ENCODE peak calls at places on chromosomes 13 and 19, in five cellular contexts. A is GM04503, N is PC-9, T is HFFc6, I is Caki2. D is an unnamed sample.

GRCh38 chr19:32691952-32692726 is 518 bp downstream of the NUDT19 start:
- DNase-seq in T (peak), I (peak), N (peak), A (peak), D (peak)

GRCh38 chr19:3250675-3251074 is 26.2 kb downstream of the CELF5 start:
- DNase-seq in N (no peak), A (no peak), I (no peak), T (no peak), D (no peak)

GRCh38 chr19:41195675-41196497 is 2.9 kb downstream of the CYP2S1 start:
- DNase-seq in T (no peak), A (no peak), N (no peak), I (peak), D (no peak)

GRCh38 chr19:54158812-54159351 is 639 bp downstream of the LENG1 start:
- DNase-seq in T (peak), N (peak), A (no peak), I (no peak), D (no peak)

GRCh38 chr19:2546128-2547032 is 70.5 kb downstream of the GADD45B start:
- DNase-seq in A (no peak), T (no peak), I (no peak), N (no peak), D (peak)

GRCh38 chr19:38285567-38285966 is 18.5 kb upstream of the C19orf33 start:
- DNase-seq in A (no peak), I (no peak), T (peak), N (no peak), D (no peak)

GRCh38 chr13:32883501-32883900 is 132.7 kb upstream of the KL start:
- DNase-seq in N (no peak), I (no peak), T (peak), A (no peak), D (no peak)

GRCh38 chr19:51632126-51632525 is 1.9 kb upstream of the SIGLEC5 start:
- DNase-seq in N (no peak), I (no peak), A (no peak), T (no peak), D (no peak)

GRCh38 chr13:105410602-105411001 is 1124.9 kb downstream of the EFNB2 start:
- DNase-seq in T (no peak), A (peak), N (peak), I (no peak), D (no peak)

GRCh38 chr19:2266183-2266993 is 10.2 kb upstream of the JSRP1 start:
- DNase-seq in I (no peak), N (no peak), A (no peak), T (peak), D (peak)

GRCh38 chr19:40393894-40394815 is 4.2 kb upstream of the HIPK4 start:
- DNase-seq in I (no peak), T (no peak), A (no peak), N (no peak), D (no peak)

GRCh38 chr19:28466107-28467045 is 746.6 kb downstream of the UQCRFS1 start:
- DNase-seq in N (no peak), T (no peak), A (no peak), I (peak), D (peak)

GRCh38 chr13:23175920-23176319 is 4.9 kb upstream of the SGCG start:
- DNase-seq in T (no peak), A (no peak), N (no peak), I (no peak), D (no peak)